ENCODE peak calls at places on chromosomes 7 and 10, in five cellular contexts. U is small intestine, E is NCI-H2171, Q is heart right ventricle, T is epithelial cell of esophagus. N is an unnamed sample.

GRCh38 chr7:137395425-137395824 is 51.9 kb upstream of the PTN start:
- DNase-seq in U (no peak), E (peak; percentile 11), Q (peak; percentile 23), T (no peak), N (no peak)

GRCh38 chr7:69105092-69105491 is 493.2 kb upstream of the AUTS2 start:
- DNase-seq in U (no peak), E (no peak), Q (no peak), T (peak; percentile 70), N (no peak)

GRCh38 chr7:107179326-107180163 is 10.7 kb downstream of the HBP1 start:
- DNase-seq in U (no peak), E (no peak), Q (no peak), T (peak; percentile 86), N (no peak)

GRCh38 chr10:60082341-60083038 is 176.1 kb upstream of the CCDC6 start:
- DNase-seq in U (no peak), E (no peak), Q (no peak), T (no peak), N (no peak)

GRCh38 chr10:71771204-71771603 is 2.1 kb downstream of the VSIR start:
- DNase-seq in U (no peak), E (no peak), Q (peak; percentile 40), T (no peak), N (no peak)

GRCh38 chr7:55440040-55440690 is 75.0 kb downstream of the LANCL2 start:
- DNase-seq in U (no peak), E (no peak), Q (no peak), T (no peak), N (no peak)

GRCh38 chr7:105691029-105691691 is 109.9 kb upstream of the EFCAB10 start:
- DNase-seq in U (peak; percentile 28), E (no peak), Q (no peak), T (no peak), N (no peak)

GRCh38 chr7:115133248-115133647 is 211.4 kb downstream of the MDFIC start:
- DNase-seq in U (no peak), E (no peak), Q (no peak), T (no peak), N (no peak)

GRCh38 chr7:134313543-134313942 is 3.2 kb downstream of the SLC35B4 start:
- DNase-seq in U (peak; percentile 94), E (no peak), Q (no peak), T (no peak), N (no peak)

GRCh38 chr7:76294344-76295024 is 8.0 kb upstream of the HSPB1 start:
- DNase-seq in U (peak; percentile 93), E (peak; percentile 95), Q (peak; percentile 97), T (peak; percentile 98), N (peak; percentile 67)

GRCh38 chr7:123749537-123749857 is 694 bp upstream of the WASL start:
- DNase-seq in U (peak; percentile 66), E (peak; percentile 64), Q (peak; percentile 15), T (peak; percentile 91), N (peak; percentile 85)

GRCh38 chr10:133019651-133020050 is 68.1 kb upstream of the ADGRA1 start:
- DNase-seq in U (no peak), E (no peak), Q (no peak), T (no peak), N (no peak)

GRCh38 chr10:76911184-76911583 is 726.4 kb downstream of the KCNMA1 start:
- DNase-seq in U (peak; percentile 14), E (no peak), Q (no peak), T (no peak), N (no peak)

GRCh38 chr7:95180-95862 is 97.0 kb upstream of the FAM20C start:
- DNase-seq in U (no peak), E (no peak), Q (no peak), T (no peak), N (no peak)

GRCh38 chr10:16742165-16742960 is 74.9 kb downstream of the RSU1 start:
- DNase-seq in U (no peak), E (no peak), Q (no peak), T (peak; percentile 15), N (no peak)

GRCh38 chr10:103451091-103451801 is 924 bp downstream of the CALHM2 start:
- DNase-seq in U (peak; percentile 17), E (no peak), Q (peak; percentile 80), T (peak; percentile 40), N (no peak)

GRCh38 chr7:49030221-49030620 is 105.9 kb downstream of the CDC14C start:
- DNase-seq in U (no peak), E (no peak), Q (no peak), T (no peak), N (no peak)

GRCh38 chr7:95596183-95597135 is at the start of gene PDK4:
- DNase-seq in U (peak; percentile 94), E (no peak), Q (peak; percentile 93), T (peak; percentile 22), N (peak; percentile 50)

GRCh38 chr10:8403711-8404371 is 349.4 kb downstream of the GATA3 start:
- DNase-seq in U (no peak), E (no peak), Q (no peak), T (no peak), N (no peak)

GRCh38 chr7:101868191-101868950 is 50.9 kb downstream of the CUX1 start:
- DNase-seq in U (no peak), E (no peak), Q (no peak), T (no peak), N (no peak)

GRCh38 chr7:99392659-99393362 is 15.6 kb downstream of the PDAP1 start:
- DNase-seq in U (peak; percentile 90), E (peak; percentile 86), Q (peak; percentile 80), T (peak; percentile 72), N (peak; percentile 47)

GRCh38 chr10:29174389-29174788 is 114.5 kb upstream of the LYZL1 start:
- DNase-seq in U (no peak), E (no peak), Q (no peak), T (no peak), N (no peak)

GRCh38 chr10:128144547-128144946 is 18.3 kb upstream of the MKI67 start:
- DNase-seq in U (no peak), E (no peak), Q (no peak), T (no peak), N (no peak)

GRCh38 chr10:75432763-75433162 is 1.3 kb downstream of the LRMDA start:
- DNase-seq in U (no peak), E (no peak), Q (no peak), T (no peak), N (no peak)